ENCODE peak calls at places on chromosomes 11 and 22, in ten cellular contexts. L is endothelial cell, A is AG08395, G is HTR-8/SVneo, U is EH, Q is RCC 7860, J is T-cell, C is prostate gland, N is NCI-H1417, V is Panc1. I is an unnamed sample.

GRCh38 chr22:36564422-36565151 is 35.6 kb upstream of the EIF3D start:
- DNase-seq in L (no peak), A (no peak), G (no peak), U (no peak), Q (no peak), J (no peak), C (no peak), N (no peak), V (no peak), I (no peak)

GRCh38 chr22:31625661-31626426 is 36.2 kb downstream of the PISD start:
- DNase-seq in L (peak; percentile 63), A (peak; percentile 33), G (no peak), U (no peak), Q (no peak), J (no peak), C (peak; percentile 58), N (no peak), V (no peak), I (no peak)

GRCh38 chr11:93570759-93571413 is 27.7 kb upstream of the SMCO4 start:
- DNase-seq in L (no peak), A (peak; percentile 62), G (peak; percentile 58), U (peak; percentile 79), Q (no peak), J (no peak), C (peak; percentile 10), N (peak; percentile 51), V (no peak), I (peak; percentile 31)

GRCh38 chr11:28464252-28464867 is 356.2 kb downstream of the METTL15 start:
- DNase-seq in L (no peak), A (no peak), G (no peak), U (peak; percentile 88), Q (no peak), J (no peak), C (no peak), N (no peak), V (no peak), I (no peak)

GRCh38 chr22:50694766-50695420 is 22.3 kb downstream of the SHANK3 start:
- DNase-seq in L (no peak), A (no peak), G (no peak), U (no peak), Q (no peak), J (no peak), C (no peak), N (no peak), V (no peak), I (no peak)

GRCh38 chr11:123479048-123479837 is 49.2 kb downstream of the GRAMD1B start:
- DNase-seq in L (no peak), A (no peak), G (no peak), U (no peak), Q (no peak), J (no peak), C (no peak), N (no peak), V (no peak), I (no peak)

GRCh38 chr22:24289781-24290181 is 19.1 kb downstream of the SPECC1L start:
- DNase-seq in L (no peak), A (no peak), G (no peak), U (peak; percentile 54), Q (peak; percentile 52), J (no peak), C (no peak), N (no peak), V (no peak), I (peak; percentile 4)

GRCh38 chr11:58829736-58830135 is 14.8 kb downstream of the GLYATL2 start:
- DNase-seq in L (no peak), A (peak; percentile 9), G (peak; percentile 27), U (peak; percentile 72), Q (no peak), J (no peak), C (no peak), N (no peak), V (no peak), I (no peak)

GRCh38 chr11:9280655-9281301 is 15.6 kb upstream of the DENND5A start:
- DNase-seq in L (no peak), A (no peak), G (peak; percentile 41), U (peak; percentile 73), Q (peak; percentile 40), J (peak; percentile 30), C (peak; percentile 69), N (peak; percentile 17), V (no peak), I (peak; percentile 60)

GRCh38 chr11:133122260-133122659 is 410.0 kb downstream of the OPCML start:
- DNase-seq in L (no peak), A (no peak), G (no peak), U (no peak), Q (no peak), J (no peak), C (no peak), N (no peak), V (no peak), I (no peak)

GRCh38 chr11:121717296-121717695 is 264.5 kb upstream of the SORL1-AS1 start:
- DNase-seq in L (no peak), A (no peak), G (no peak), U (no peak), Q (no peak), J (no peak), C (no peak), N (no peak), V (no peak), I (no peak)

GRCh38 chr11:47587733-47588326 is 1.4 kb downstream of the FAM180B start:
- DNase-seq in L (no peak), A (no peak), G (no peak), U (no peak), Q (no peak), J (no peak), C (no peak), N (no peak), V (no peak), I (no peak)

GRCh38 chr22:41308054-41308453 is 6.7 kb downstream of the ZC3H7B start:
- DNase-seq in L (no peak), A (peak; percentile 74), G (peak; percentile 54), U (peak; percentile 94), Q (no peak), J (no peak), C (no peak), N (no peak), V (no peak), I (peak; percentile 40)

GRCh38 chr11:72828081-72828567 is 13.9 kb downstream of the ATG16L2 start:
- DNase-seq in L (no peak), A (peak; percentile 66), G (no peak), U (peak; percentile 44), Q (no peak), J (no peak), C (no peak), N (peak; percentile 55), V (no peak), I (peak; percentile 57)

GRCh38 chr22:39873963-39874362 is 19.6 kb downstream of the ENTHD1 start:
- DNase-seq in L (no peak), A (no peak), G (no peak), U (no peak), Q (no peak), J (no peak), C (no peak), N (no peak), V (no peak), I (no peak)

GRCh38 chr11:12724301-12725046 is 50.3 kb downstream of the TEAD1 start:
- DNase-seq in L (no peak), A (peak; percentile 76), G (peak; percentile 72), U (peak; percentile 94), Q (peak; percentile 74), J (no peak), C (peak; percentile 87), N (peak; percentile 99), V (no peak), I (peak; percentile 95)

GRCh38 chr22:43476341-43476740 is 64.5 kb downstream of the MPPED1 start:
- DNase-seq in L (no peak), A (no peak), G (no peak), U (no peak), Q (no peak), J (no peak), C (no peak), N (peak; percentile 7), V (no peak), I (no peak)

GRCh38 chr11:77569671-77570070 is 20.1 kb upstream of the AQP11 start:
- DNase-seq in L (no peak), A (no peak), G (no peak), U (no peak), Q (no peak), J (no peak), C (no peak), N (no peak), V (no peak), I (no peak)

GRCh38 chr11:65115361-65116082 is 2.0 kb downstream of the ZNHIT2 start:
- DNase-seq in L (no peak), A (no peak), G (no peak), U (no peak), Q (no peak), J (no peak), C (no peak), N (no peak), V (no peak), I (no peak)

GRCh38 chr11:93560534-93560933 is 17.3 kb upstream of the SMCO4 start:
- DNase-seq in L (no peak), A (no peak), G (no peak), U (no peak), Q (no peak), J (no peak), C (no peak), N (no peak), V (no peak), I (no peak)

GRCh38 chr22:18070556-18071306 is 7.1 kb upstream of the PEX26 start:
- DNase-seq in L (no peak), A (no peak), G (no peak), U (no peak), Q (no peak), J (no peak), C (peak; percentile 62), N (peak; percentile 43), V (no peak), I (no peak)

I was measured in A172.